ENCODE peak calls at places on chromosome 5, in nine cellular contexts. T is bronchial epithelial cell; P is caudate nucleus; U is NCI-H1092; K is small intestine; R is hepatic stellate cell; Q is stimulated activated CD8-positive, alpha-beta memory T cell treated with anti-CD3 and anti-CD28 coated beads, Interleukin-7, amount 100 ng/mL, for 24 hours; G is right cardiac atrium; J is NCI-H1694 treated with DMSO at 0.1 percent for 48 hours. C is an unnamed sample.

GRCh38 chr5:80754900-80755299 is 100.1 kb upstream of the DHFR start:
- DNase-seq in T (no peak), P (no peak), U (peak), K (peak), R (no peak), Q (peak), G (no peak), J (peak), C (no peak)

GRCh38 chr5:73591102-73591695 is 25.7 kb downstream of the UTP15 start:
- DNase-seq in T (peak), P (no peak), U (peak), K (peak), R (peak), Q (no peak), G (no peak), J (peak), C (peak)

GRCh38 chr5:123875444-123876264 is 363.7 kb downstream of the CSNK1G3 start:
- DNase-seq in T (no peak), P (peak), U (no peak), K (peak), R (no peak), Q (no peak), G (peak), J (no peak), C (peak)

GRCh38 chr5:181195249-181195761 is 9.7 kb downstream of the TRIM7 start:
- DNase-seq in T (no peak), P (no peak), U (no peak), K (no peak), R (no peak), Q (no peak), G (no peak), J (no peak), C (no peak)

GRCh38 chr5:68047035-68047434 is 168.5 kb upstream of the PIK3R1 start:
- DNase-seq in T (peak), P (no peak), U (no peak), K (no peak), R (no peak), Q (no peak), G (no peak), J (no peak), C (no peak)

GRCh38 chr5:147072591-147072990 is 162.2 kb upstream of the STK32A start:
- DNase-seq in T (no peak), P (no peak), U (peak), K (no peak), R (no peak), Q (no peak), G (no peak), J (no peak), C (no peak)

GRCh38 chr5:93715327-93715726 is 26.1 kb downstream of the POU5F2 start:
- DNase-seq in T (no peak), P (no peak), U (no peak), K (peak), R (no peak), Q (no peak), G (no peak), J (no peak), C (no peak)

GRCh38 chr5:157816682-157817268 is 42.2 kb downstream of the CLINT1 start:
- DNase-seq in T (peak), P (no peak), U (no peak), K (peak), R (no peak), Q (no peak), G (no peak), J (peak), C (no peak)

GRCh38 chr5:115349001-115349817 is 52.8 kb upstream of the CCDC112 start:
- DNase-seq in T (peak), P (no peak), U (no peak), K (peak), R (peak), Q (no peak), G (peak), J (peak), C (peak)

GRCh38 chr5:144102361-144102760 is 68.1 kb downstream of the YIPF5 start:
- DNase-seq in T (peak), P (no peak), U (no peak), K (no peak), R (no peak), Q (no peak), G (no peak), J (no peak), C (no peak)

GRCh38 chr5:138360941-138361452 is 8.5 kb downstream of the KDM3B start:
- DNase-seq in T (no peak), P (no peak), U (no peak), K (no peak), R (no peak), Q (no peak), G (no peak), J (no peak), C (no peak)

GRCh38 chr5:142915840-142916424 is 145.8 kb downstream of the ARHGAP26 start:
- DNase-seq in T (peak), P (no peak), U (no peak), K (peak), R (peak), Q (no peak), G (no peak), J (peak), C (peak)

GRCh38 chr5:54889826-54890225 is 95.6 kb downstream of the ESM1 start:
- DNase-seq in T (peak), P (no peak), U (no peak), K (no peak), R (peak), Q (no peak), G (no peak), J (no peak), C (no peak)

GRCh38 chr5:61599370-61600140 is 267.5 kb downstream of the ZSWIM6 start:
- DNase-seq in T (peak), P (no peak), U (no peak), K (peak), R (no peak), Q (no peak), G (peak), J (no peak), C (no peak)

GRCh38 chr5:141529002-141529401 is 40.1 kb downstream of the PCDHGC5 start:
- DNase-seq in T (peak), P (no peak), U (no peak), K (no peak), R (no peak), Q (no peak), G (peak), J (no peak), C (no peak)

GRCh38 chr5:54738118-54738972 is 220.8 kb downstream of the SNX18 start:
- DNase-seq in T (peak), P (no peak), U (no peak), K (peak), R (no peak), Q (no peak), G (peak), J (no peak), C (peak)

GRCh38 chr5:389197-389821 is 53.7 kb upstream of the EXOC3 start:
- DNase-seq in T (no peak), P (no peak), U (no peak), K (no peak), R (no peak), Q (no peak), G (no peak), J (no peak), C (peak)

GRCh38 chr5:176889321-176890280 is 9.5 kb downstream of the HK3 start:
- DNase-seq in T (no peak), P (no peak), U (no peak), K (no peak), R (peak), Q (no peak), G (no peak), J (no peak), C (no peak)

GRCh38 chr5:77029376-77029885 is 773 bp upstream of the AGGF1 start:
- DNase-seq in T (no peak), P (no peak), U (no peak), K (no peak), R (no peak), Q (no peak), G (no peak), J (no peak), C (no peak)

GRCh38 chr5:335740-336038 is 14.2 kb downstream of the AHRR start:
- DNase-seq in T (no peak), P (no peak), U (no peak), K (no peak), R (no peak), Q (no peak), G (no peak), J (no peak), C (no peak)

GRCh38 chr5:159339451-159339850 is 9.2 kb upstream of the IL12B start:
- DNase-seq in T (peak), P (no peak), U (no peak), K (no peak), R (no peak), Q (no peak), G (no peak), J (no peak), C (no peak)

GRCh38 chr5:160030631-160031377 is 21.9 kb downstream of the TTC1 start:
- DNase-seq in T (no peak), P (no peak), U (no peak), K (no peak), R (no peak), Q (no peak), G (no peak), J (no peak), C (no peak)

GRCh38 chr5:139877129-139877597 is 81.6 kb downstream of the PSD2 start:
- DNase-seq in T (peak), P (no peak), U (no peak), K (no peak), R (no peak), Q (no peak), G (no peak), J (no peak), C (no peak)

GRCh38 chr5:150396247-150396646 is 16.5 kb downstream of the CD74 start:
- DNase-seq in T (no peak), P (no peak), U (no peak), K (no peak), R (no peak), Q (no peak), G (no peak), J (no peak), C (no peak)

GRCh38 chr5:154274828-154275185 is 84.3 kb downstream of the GALNT10 start:
- DNase-seq in T (peak), P (no peak), U (no peak), K (no peak), R (no peak), Q (no peak), G (no peak), J (peak), C (no peak)

GRCh38 chr5:43313854-43314457 is 744 bp upstream of the HMGCS1 start:
- DNase-seq in T (no peak), P (no peak), U (peak), K (no peak), R (no peak), Q (no peak), G (no peak), J (no peak), C (peak)

GRCh38 chr5:64947031-64947430 is 178.3 kb downstream of the CWC27 start:
- DNase-seq in T (peak), P (no peak), U (peak), K (peak), R (no peak), Q (no peak), G (no peak), J (peak), C (no peak)